ENCODE peak calls at places on chromosome 18, in six cellular contexts. T is fibroblast of mammary gland, A is OCI-LY7, I is sigmoid colon, J is heart right ventricle, L is AG09309. D is an unnamed sample.

GRCh38 chr18:24446953-24447537 is 13.4 kb upstream of the HRH4 start:
- DNase-seq in J (no peak), A (peak), T (peak), I (no peak), L (no peak), D (no peak)

GRCh38 chr18:42544901-42545300 is 570.6 kb downstream of the RIT2 start:
- DNase-seq in A (no peak), L (no peak), I (no peak), T (no peak), J (no peak), D (no peak)

GRCh38 chr18:11986061-11986460 is 4.8 kb downstream of the IMPA2 start:
- DNase-seq in A (no peak), L (no peak), T (no peak), J (no peak), I (peak), D (no peak)

GRCh38 chr18:74869904-74870863 is 272.5 kb downstream of the ZNF407 start:
- DNase-seq in T (no peak), I (no peak), A (no peak), J (no peak), L (no peak), D (peak)

GRCh38 chr18:28065031-28065792 is 111.7 kb downstream of the CDH2 start:
- DNase-seq in A (no peak), J (no peak), L (peak), T (peak), I (no peak), D (no peak)

GRCh38 chr18:36411745-36412168 is 114.2 kb downstream of the FHOD3 start:
- DNase-seq in J (no peak), A (no peak), L (no peak), T (peak), I (no peak), D (no peak)

GRCh38 chr18:70384181-70384790 is 95.4 kb downstream of the SOCS6 start:
- DNase-seq in L (peak), T (peak), J (no peak), I (no peak), A (no peak), D (no peak)

GRCh38 chr18:26703170-26703933 is 155.0 kb upstream of the KCTD1 start:
- DNase-seq in A (no peak), I (no peak), J (no peak), L (no peak), T (no peak), D (no peak)

GRCh38 chr18:49368161-49368875 is 92.1 kb downstream of the DYM start:
- DNase-seq in I (no peak), T (no peak), A (no peak), J (no peak), L (no peak), D (no peak)

GRCh38 chr18:12307251-12307736 is 747 bp upstream of the TUBB6 start:
- DNase-seq in L (peak), J (peak), I (peak), A (no peak), T (peak), D (no peak)

GRCh38 chr18:70380915-70381896 is 92.4 kb downstream of the SOCS6 start:
- DNase-seq in L (no peak), I (no peak), T (no peak), A (no peak), J (peak), D (no peak)

GRCh38 chr18:44759925-44760342 is 79.2 kb downstream of the SETBP1 start:
- DNase-seq in A (peak), T (no peak), L (no peak), I (no peak), J (no peak), D (peak)

GRCh38 chr18:48139427-48140347 is 209.2 kb upstream of the SMAD2 start:
- DNase-seq in A (no peak), J (peak), L (no peak), I (peak), T (no peak), D (no peak)

GRCh38 chr18:12776821-12777471 is 74.1 kb downstream of the PSMG2 start:
- DNase-seq in L (no peak), J (no peak), T (no peak), I (no peak), A (no peak), D (no peak)

GRCh38 chr18:30970201-30970816 is 72.2 kb downstream of the DSC3 start:
- DNase-seq in I (no peak), A (peak), T (peak), J (no peak), L (no peak), D (no peak)

GRCh38 chr18:77000527-77000926 is 132.1 kb downstream of the MBP start:
- DNase-seq in L (no peak), J (peak), A (peak), I (peak), T (peak), D (no peak)

GRCh38 chr18:39359636-39360035 is 1794.0 kb upstream of the CELF4 start:
- DNase-seq in T (no peak), I (no peak), L (no peak), J (no peak), A (no peak), D (no peak)

GRCh38 chr18:25736516-25736915 is 353.9 kb downstream of the SS18 start:
- DNase-seq in T (peak), A (no peak), L (no peak), J (no peak), I (no peak), D (no peak)

GRCh38 chr18:48952287-48953095 is 1.7 kb upstream of the SMAD7 start:
- DNase-seq in L (no peak), T (peak), J (peak), I (peak), A (peak), D (no peak)

DNA sequence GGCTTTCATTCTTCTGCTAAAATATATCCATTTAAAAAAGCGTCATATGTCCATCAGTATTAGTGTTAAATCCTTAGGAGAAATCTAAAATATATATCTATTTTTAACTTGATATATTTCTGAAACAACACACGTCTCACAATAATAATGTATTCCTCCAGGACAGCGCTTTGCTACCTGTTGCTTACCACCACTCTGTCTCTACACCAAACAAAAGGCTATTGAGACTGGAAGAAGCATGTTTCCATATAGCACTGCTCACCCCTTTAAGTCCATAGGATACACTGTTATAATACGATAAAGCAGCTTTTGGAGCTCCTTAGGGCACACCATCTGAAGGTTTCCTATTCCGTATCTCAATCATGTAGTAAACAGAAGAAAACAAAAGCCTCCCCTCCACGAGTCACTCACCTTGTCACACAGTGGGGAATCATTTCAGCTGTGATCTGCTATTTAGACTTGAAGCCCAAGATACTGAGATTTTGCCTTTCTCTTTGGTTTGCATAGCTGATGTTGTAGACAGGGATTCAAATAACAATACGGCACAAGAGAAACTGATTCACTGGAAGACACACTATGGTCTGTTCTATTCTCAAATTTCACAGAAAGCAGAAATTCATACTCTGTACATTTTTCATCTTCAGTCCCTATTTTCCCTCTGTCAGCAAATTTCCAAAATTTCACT is 187.3 kb downstream of the TCF4 start:
- DNase-seq in I (no peak), T (no peak), L (no peak), J (no peak), A (no peak), D (no peak)
- H3K4me3 ChIP-seq in I (peak), T (peak), L (peak), J (peak), A (no peak), D (no peak)

GRCh38 chr18:79944126-79944731 is 7.2 kb downstream of the SLC66A2 start:
- DNase-seq in A (no peak), T (no peak), I (peak), L (no peak), J (no peak), D (no peak)

GRCh38 chr18:79944746-79945117 is 6.7 kb downstream of the SLC66A2 start:
- DNase-seq in T (no peak), L (no peak), A (no peak), J (no peak), I (peak), D (no peak)

GRCh38 chr18:79947054-79947755 is 4.2 kb downstream of the SLC66A2 start:
- DNase-seq in J (no peak), A (no peak), I (peak), T (peak), L (no peak), D (no peak)

GRCh38 chr18:79943608-79944125 is 7.8 kb downstream of the SLC66A2 start:
- DNase-seq in T (no peak), L (no peak), A (no peak), I (peak), J (no peak), D (no peak)

DNA sequence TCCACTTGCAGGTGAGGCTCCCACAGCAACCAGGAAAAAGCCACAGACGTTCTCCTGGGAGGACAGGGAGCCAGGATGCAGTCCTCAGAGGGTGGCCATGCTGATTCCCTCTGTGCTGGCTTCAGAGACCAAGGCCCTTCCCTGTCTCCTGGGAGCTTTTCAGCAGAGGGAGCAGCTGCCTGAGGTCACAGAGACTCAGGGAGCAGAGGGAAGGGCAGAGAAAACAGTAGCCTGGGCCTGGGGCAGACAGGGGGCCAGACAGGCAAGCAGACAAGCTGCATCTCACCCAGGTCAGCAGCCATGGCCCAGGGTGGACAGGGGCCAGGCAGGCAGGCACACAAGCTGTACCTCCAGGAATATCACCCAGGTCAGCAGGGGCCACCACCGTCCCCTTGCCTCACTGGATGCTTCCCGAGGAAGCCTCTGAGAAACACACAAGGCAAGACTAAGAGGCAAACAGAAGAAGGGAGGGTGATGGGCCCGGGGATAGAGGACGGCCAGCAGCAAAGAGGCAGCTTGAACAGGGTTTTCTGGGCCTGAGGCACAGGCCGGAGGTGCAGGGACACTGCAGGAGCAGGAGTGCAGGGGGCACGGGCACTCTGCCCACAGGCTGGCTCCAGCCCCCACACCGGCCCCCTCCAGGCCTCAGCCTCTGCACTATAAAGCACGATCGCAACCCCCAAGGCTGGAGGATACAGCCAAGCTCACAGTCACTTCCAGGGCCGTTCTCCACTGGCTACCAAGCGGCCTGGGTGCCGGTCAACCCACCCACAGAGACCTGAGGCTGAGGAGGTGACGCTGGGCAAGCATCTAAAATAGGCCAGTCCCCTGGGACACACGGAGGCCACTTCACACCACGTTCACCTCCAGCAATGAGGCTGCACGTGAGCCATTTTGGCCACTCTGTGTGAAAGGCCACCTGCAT is 6.1 kb downstream of the SLC66A2 start:
- DNase-seq in L (no peak), J (no peak), I (peak), A (no peak), T (no peak), D (no peak)
- TF ChIP-seq CTCF in L (no peak), J (no peak), I (no peak), A (no peak), T (no peak), D (no peak)

GRCh38 chr18:75936862-75937261 is 509.4 kb upstream of the SMIM21 start:
- DNase-seq in I (no peak), T (no peak), A (no peak), J (no peak), L (no peak), D (no peak)

DNA sequence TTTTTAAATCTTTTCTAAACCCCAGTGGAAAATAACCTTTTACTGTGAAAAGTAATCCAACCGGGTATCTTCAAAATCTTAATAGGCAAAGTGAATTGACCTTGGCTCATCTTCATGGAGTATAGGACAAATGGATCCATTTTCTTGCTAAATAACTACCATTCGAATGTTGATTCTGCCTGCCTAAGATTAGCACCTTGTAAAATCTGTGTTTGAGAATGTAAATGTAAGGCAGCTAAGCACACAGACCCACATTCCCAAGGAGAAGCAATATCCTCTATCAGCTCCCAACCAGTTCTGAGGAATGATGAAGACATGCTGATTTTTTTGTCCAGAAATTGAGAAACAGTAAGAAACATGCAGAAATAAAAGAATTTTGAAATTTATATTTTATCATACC is 509.8 kb upstream of the SMIM21 start:
- DNase-seq in T (no peak), L (no peak), I (no peak), J (no peak), A (no peak), D (no peak)
- H3K4me3 ChIP-seq in T (no peak), L (no peak), I (no peak), J (no peak), A (no peak), D (no peak)

DNA sequence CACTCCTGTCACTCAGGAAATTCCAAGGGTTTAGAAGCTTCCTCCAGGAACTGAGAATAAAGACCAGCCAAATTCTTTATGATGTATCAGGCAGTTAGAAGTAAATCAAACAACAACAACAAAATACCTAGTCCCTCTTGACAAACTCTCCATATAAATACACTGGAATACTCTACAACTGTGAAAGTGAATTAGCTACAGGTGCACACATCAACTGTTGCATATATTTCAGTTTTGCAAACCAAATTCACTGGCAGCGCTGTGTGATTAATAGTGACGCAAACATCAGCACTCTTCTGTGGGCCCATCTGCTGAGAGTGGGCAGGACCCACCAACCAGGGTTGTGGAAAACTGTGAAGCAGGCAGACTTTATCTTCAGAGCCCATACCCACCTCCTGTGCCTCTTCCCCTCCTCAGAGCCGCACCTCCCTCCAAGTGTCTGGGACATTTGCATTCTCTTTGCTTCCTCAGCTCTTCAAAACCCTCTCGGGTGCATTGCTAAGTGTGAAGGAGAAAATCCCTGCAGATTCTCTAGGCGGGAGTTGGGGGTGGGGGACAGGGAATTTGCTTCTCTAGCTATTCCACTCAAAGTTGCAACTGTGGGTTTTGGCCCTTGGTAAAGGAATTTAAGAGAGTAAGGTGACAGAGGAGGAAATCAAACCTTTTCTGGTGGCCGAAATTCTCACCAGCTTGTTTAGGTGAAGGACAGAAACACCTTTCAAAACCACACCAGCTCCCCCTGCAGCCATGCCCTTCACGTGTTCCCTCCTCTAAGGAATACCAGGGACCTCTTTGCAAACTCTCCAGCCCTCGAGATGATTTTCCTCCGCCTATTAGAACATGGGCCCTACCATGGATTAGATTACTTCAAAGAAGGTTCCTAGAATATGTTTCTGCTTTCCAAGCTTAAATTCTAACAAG is 119.3 kb downstream of the MRO start:
- DNase-seq in A (no peak), J (no peak), T (no peak), I (peak), L (no peak), D (no peak)
- TF ChIP-seq CTCF in A (no peak), J (no peak), T (no peak), I (no peak), L (no peak), D (no peak)

DNA sequence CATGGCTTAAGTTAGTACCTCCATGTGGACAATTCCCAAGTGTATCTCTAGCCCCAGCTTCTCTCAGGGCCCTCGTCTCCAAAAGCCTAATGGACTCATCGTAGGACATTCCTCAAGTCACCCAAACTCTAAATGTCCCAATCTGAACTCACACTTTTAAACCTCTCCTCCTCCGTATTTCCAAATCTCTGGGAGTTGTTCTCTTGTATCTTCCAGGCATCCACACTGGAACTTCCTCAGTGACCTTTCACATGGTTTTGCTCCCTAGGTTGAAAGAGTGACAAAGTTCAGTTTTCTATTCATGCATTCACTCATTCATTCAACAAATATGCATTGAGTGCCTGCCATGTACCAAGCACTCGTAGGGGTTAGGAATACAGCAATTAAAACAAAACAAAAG is 220.2 kb downstream of the ALPK2 start:
- DNase-seq in L (no peak), A (no peak), T (no peak), J (no peak), I (no peak), D (no peak)
- H3K4me3 ChIP-seq in L (no peak), A (no peak), T (no peak), J (no peak), I (no peak), D (no peak)

DNA sequence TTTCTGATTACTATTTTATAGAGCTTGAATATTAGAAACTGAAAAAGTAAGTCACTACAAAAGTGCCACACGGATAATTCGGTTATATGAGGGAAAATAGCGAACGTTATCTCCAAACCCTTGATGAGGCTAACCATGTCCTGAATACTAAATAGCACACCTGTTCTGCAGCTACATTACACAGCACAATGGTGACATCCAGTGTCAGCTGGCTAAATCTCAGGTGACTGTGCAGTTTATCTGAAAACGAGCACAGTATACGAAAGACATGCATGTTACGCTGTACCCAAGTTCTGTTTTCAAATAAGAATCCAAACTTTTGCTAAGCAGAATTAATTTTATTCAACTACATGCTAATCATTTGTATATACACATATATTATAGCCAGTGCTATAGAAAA is 9.0 kb downstream of the CCDC68 start:
- DNase-seq in J (no peak), T (no peak), A (no peak), I (no peak), L (no peak), D (no peak)
- TF ChIP-seq CTCF in J (no peak), T (no peak), A (no peak), I (no peak), L (peak), D (peak)

DNA sequence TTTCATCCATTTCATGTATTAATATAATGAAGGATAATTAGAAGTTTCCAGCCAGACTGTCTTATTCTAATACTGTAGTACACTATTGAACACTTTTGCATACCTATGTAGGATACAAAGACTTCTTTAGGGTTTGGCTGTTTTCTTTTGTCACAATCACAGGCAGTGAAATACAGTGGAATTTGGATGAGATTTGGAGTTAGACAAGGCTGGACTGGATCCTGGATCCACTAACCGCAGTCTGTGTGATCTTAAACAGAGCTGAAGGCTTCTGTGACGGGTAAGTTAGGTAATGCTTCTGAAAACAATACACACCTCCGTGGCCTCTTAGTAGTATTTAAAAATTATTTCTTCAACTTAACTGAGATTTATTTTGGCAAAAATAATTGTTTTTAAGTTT is 1128.6 kb upstream of the CDH2 start:
- DNase-seq in T (no peak), J (no peak), I (no peak), A (no peak), L (no peak), D (no peak)
- H3K4me3 ChIP-seq in T (no peak), J (no peak), I (no peak), A (no peak), L (no peak), D (no peak)

DNA sequence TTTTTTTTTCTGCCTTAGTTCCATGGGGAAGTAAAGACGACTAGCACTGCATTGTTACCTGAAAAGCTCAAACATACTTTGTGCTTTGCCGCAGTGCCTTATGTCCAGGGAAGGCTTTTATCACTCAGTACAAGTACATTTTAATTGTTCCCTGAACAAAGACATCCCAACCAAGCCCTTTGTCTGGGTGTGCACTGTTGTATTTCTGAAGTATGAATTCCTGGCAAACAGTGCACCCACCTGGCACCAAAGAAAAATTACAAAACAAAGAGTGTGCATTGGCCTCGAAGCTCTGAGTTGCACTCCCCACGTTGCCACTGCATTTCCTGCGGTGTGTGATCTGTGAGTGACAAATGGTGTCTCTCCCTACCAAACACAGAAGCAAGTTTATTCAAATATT is 858.5 kb upstream of the PIK3C3 start:
- DNase-seq in I (no peak), J (no peak), T (peak), L (no peak), A (no peak), D (no peak)
- TF ChIP-seq CTCF in I (no peak), J (peak), T (no peak), L (no peak), A (no peak), D (no peak)

D was measured in GM12864.